ENCODE peak calls at places on chromosomes 2 and 18, in nine cellular contexts. F is sigmoid colon, Z is astrocyte of the spinal cord, K is GM23338, H is RWPE1, B is lower lobe of right lung, W is bronchial epithelial cell, J is neural progenitor cell, E is GM06990. M is an unnamed sample.

GRCh38 chr18:13584826-13585225 is 141.5 kb downstream of the FAM210A start:
- DNase-seq in F (no peak), Z (no peak), K (no peak), H (no peak), B (no peak), W (no peak), J (no peak), E (no peak), M (no peak)

GRCh38 chr18:59707306-59707705 is 10.1 kb upstream of the CCBE1 start:
- DNase-seq in F (no peak), Z (no peak), K (no peak), H (no peak), B (no peak), W (no peak), J (no peak), E (no peak), M (no peak)

GRCh38 chr18:61955644-61956043 is 62.8 kb upstream of the RNF152 start:
- DNase-seq in F (no peak), Z (no peak), K (no peak), H (no peak), B (no peak), W (no peak), J (no peak), E (no peak), M (peak)

GRCh38 chr2:38556007-38556801 is 46.5 kb downstream of the HNRNPLL start:
- DNase-seq in F (no peak), Z (no peak), K (no peak), H (no peak), B (no peak), W (no peak), J (no peak), E (no peak), M (no peak)

GRCh38 chr18:35096677-35097011 is 55.4 kb downstream of the MAPRE2 start:
- DNase-seq in F (no peak), Z (no peak), K (no peak), H (no peak), B (no peak), W (no peak), J (no peak), E (no peak), M (no peak)

GRCh38 chr2:86035371-86035882 is 70.3 kb downstream of the POLR1A start:
- DNase-seq in F (peak), Z (no peak), K (no peak), H (no peak), B (no peak), W (peak), J (no peak), E (no peak), M (no peak)

GRCh38 chr2:127857494-127857818 is 499 bp downstream of the POLR2D start:
- DNase-seq in F (no peak), Z (no peak), K (peak), H (peak), B (no peak), W (peak), J (peak), E (no peak), M (peak)

GRCh38 chr2:217851191-217852020 is 151.4 kb downstream of the TNS1 start:
- DNase-seq in F (peak), Z (peak), K (no peak), H (no peak), B (peak), W (peak), J (no peak), E (no peak), M (no peak)

GRCh38 chr18:66511810-66512209 is 92.1 kb downstream of the CDH19 start:
- DNase-seq in F (no peak), Z (peak), K (no peak), H (peak), B (no peak), W (peak), J (no peak), E (no peak), M (no peak)

GRCh38 chr2:95362486-95362885 is 40.0 kb upstream of the FAHD2A start:
- DNase-seq in F (peak), Z (no peak), K (no peak), H (no peak), B (peak), W (no peak), J (no peak), E (no peak), M (no peak)

GRCh38 chr2:53964237-53964952 is 6.4 kb downstream of the PSME4 start:
- DNase-seq in F (no peak), Z (no peak), K (no peak), H (no peak), B (no peak), W (peak), J (no peak), E (no peak), M (peak)

GRCh38 chr2:38716185-38716584 is 35.0 kb downstream of the SRSF7 start:
- DNase-seq in F (no peak), Z (peak), K (no peak), H (no peak), B (no peak), W (peak), J (no peak), E (no peak), M (no peak)

GRCh38 chr2:178257127-178257526 is 62.8 kb downstream of the OSBPL6 start:
- DNase-seq in F (no peak), Z (no peak), K (no peak), H (no peak), B (no peak), W (no peak), J (no peak), E (no peak), M (no peak)

GRCh38 chr2:30706534-30707303 is 100.5 kb downstream of the CAPN13 start:
- DNase-seq in F (peak), Z (peak), K (peak), H (peak), B (peak), W (peak), J (peak), E (no peak), M (peak)

GRCh38 chr2:16038586-16038985 is 98.2 kb downstream of the MYCN start:
- DNase-seq in F (no peak), Z (no peak), K (no peak), H (no peak), B (no peak), W (no peak), J (no peak), E (no peak), M (no peak)

GRCh38 chr2:134402385-134402784 is 148.5 kb downstream of the MGAT5 start:
- DNase-seq in F (peak), Z (peak), K (no peak), H (no peak), B (no peak), W (no peak), J (no peak), E (no peak), M (no peak)

GRCh38 chr2:236793041-236794011 is 223.7 kb downstream of the ACKR3 start:
- DNase-seq in F (no peak), Z (no peak), K (peak), H (no peak), B (no peak), W (no peak), J (no peak), E (no peak), M (no peak)

GRCh38 chr2:236794074-236794473 is 224.4 kb downstream of the ACKR3 start:
- DNase-seq in F (no peak), Z (no peak), K (no peak), H (no peak), B (no peak), W (peak), J (no peak), E (no peak), M (no peak)

GRCh38 chr2:236794558-236794957 is 224.9 kb downstream of the ACKR3 start:
- DNase-seq in F (no peak), Z (no peak), K (no peak), H (no peak), B (no peak), W (no peak), J (no peak), E (no peak), M (no peak)

GRCh38 chr2:236795176-236795860 is 225.7 kb downstream of the ACKR3 start:
- DNase-seq in F (no peak), Z (no peak), K (no peak), H (no peak), B (no peak), W (no peak), J (no peak), E (no peak), M (no peak)

DNA sequence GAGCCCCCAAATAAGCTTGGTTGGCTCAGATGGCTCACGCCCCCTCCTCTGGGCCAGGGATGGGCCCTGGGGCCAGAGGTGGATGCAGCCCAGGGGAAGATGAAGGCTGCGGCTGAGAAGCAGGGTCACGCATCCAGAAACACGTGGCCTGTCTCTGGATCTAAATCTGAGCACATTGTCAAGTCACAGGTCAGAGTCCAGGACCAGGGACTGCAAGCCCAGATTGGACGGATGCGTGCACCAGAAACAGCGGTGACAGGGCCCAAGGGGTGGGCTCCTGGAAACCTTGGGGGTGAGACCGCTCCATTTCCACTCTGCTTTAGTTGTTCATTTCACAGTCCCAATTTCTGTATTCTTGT is 226.2 kb downstream of the ACKR3 start:
- DNase-seq in F (no peak), Z (no peak), K (no peak), H (no peak), B (no peak), W (no peak), J (no peak), E (no peak), M (no peak)
- TF ChIP-seq CTCF in F (no peak), Z (no peak), K (no peak), H (no peak), B (no peak), W (no peak), J (no peak), E (no peak), M (no peak)

DNA sequence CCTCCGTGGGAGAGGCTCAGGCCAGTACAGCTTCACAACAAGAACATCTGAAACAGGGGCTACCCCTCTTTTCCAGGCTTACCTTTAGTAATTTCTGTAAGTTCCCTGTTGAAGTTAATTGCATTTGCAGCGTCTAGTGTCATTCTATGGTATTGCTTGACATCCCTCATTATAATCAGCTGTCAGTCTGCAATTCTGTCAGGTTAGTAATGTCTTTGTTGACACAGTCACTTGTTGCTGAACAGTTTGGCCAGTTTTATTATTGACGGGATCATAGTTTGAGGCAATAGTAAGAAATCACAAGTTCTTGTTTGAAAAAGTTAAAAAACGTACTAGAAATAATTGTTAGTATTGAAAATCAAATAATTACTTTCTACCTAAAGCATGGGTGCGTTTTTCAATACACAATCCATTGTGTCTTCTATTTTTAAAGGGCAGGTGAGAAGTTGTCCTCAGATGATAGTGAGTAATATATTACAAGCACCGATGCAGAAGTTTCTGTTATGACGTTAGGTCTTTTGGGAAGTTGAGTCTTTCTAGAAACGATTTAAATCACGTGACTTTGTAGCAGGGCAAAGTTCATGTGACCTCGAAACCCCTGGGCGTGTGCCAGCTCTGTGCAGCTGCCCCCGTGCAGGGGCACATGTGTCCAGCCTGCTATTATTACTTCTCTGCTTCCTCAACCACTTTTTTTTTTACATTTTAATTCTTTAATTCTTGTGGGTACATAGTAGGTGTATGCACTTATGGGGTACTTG is 49.5 kb upstream of the MBP start:
- DNase-seq in F (no peak), Z (no peak), K (no peak), H (no peak), B (no peak), W (no peak), J (no peak), E (no peak), M (no peak)
- TF ChIP-seq CTCF in F (no peak), Z (no peak), K (no peak), H (no peak), B (no peak), W (no peak), J (no peak), E (no peak), M (no peak)

DNA sequence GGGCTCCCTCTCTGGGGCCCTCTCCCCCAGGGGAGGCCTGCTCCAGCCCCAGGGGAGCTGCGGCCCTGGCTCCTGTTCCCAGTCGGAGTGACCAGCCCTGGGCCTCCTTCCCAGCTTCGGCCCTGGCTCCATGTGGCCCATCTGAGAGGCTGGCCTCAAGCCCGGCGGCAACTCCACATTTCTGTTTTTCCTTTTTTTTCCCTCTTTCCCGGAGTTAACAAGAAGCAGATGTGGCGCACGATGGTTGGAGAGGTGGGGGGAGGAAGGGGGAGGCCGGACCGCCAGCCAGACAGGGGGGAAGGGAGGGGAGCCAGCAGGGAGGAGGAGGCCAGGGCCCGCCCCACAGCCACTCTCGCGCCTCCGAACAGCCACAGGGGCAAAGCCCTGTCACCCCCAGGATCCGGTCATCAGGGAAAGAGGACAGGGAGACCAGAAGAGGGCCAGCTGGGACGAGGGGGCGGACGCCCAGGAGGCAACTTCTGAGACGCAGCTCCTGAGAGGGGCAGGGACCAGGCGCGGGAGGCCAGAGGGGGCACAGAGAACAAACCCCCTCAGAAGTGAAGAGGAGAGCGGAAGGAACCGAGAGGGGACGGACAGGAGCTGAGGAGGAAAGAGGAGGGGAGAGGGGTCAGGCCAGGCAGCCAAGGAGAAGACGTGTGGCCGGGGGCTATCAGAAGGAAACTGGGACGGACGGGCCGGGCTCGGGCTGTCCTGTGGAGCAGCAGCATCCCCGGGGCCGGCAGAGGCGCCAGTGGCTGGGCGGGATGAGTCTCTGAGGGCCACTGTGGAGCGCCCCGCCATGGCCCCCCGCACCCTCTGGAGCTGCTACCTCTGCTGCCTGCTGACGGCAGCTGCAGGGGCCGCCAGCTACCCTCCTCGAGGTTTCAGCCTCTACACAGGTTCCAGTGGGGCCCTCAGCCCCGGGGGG is at the start of gene EMILIN1:
- DNase-seq in F (peak), Z (peak), K (peak), H (no peak), B (peak), W (no peak), J (peak), E (no peak), M (no peak)
- TF ChIP-seq CTCF in F (no peak), Z (no peak), K (no peak), H (no peak), B (no peak), W (no peak), J (no peak), E (no peak), M (no peak)

DNA sequence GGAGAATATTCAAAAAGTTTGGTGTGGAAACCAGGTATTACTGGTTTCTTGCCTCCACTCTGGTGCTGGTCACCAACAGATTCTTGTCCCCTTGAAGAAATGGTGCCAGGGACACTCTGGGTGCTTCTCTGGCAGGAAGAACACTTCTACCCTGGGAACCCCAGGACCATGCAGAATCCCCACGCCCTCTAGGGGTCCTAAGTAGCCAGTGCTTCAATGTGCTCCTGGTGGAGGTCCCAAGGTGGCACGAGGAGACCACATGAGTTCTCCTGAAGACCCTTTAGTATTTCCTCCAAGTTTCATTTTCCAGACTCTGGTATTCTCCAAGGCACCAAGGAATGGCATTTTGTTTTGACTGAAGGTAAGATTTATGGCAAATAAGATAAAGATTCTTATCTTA is 380.6 kb downstream of the TSN start:
- DNase-seq in F (no peak), Z (no peak), K (peak), H (peak), B (no peak), W (peak), J (peak), E (no peak), M (peak)
- TF ChIP-seq CTCF in F (no peak), Z (no peak), K (peak), H (no peak), B (peak), W (peak), J (peak), E (peak), M (peak)

GRCh38 chr2:235936493-235936892 is 231.7 kb downstream of the GBX2 start:
- DNase-seq in F (no peak), Z (no peak), K (peak), H (no peak), B (no peak), W (no peak), J (peak), E (no peak), M (peak)
- TF ChIP-seq CTCF in F (no peak), Z (peak), K (peak), H (no peak), B (no peak), W (peak), J (peak), E (peak), M (no peak)